ENCODE peak calls at places on chromosomes 3 and 15, in four cellular contexts. One of them, this sample, is unnamed.

GRCh38 chr15:93001881-93002280 is 87.1 kb downstream of the RGMA start:
- DNase-seq in K562: no peak
- DNase-seq in GM12878: no peak
- DNase-seq in HepG2: no peak
- DNase-seq in this sample: no peak

GRCh38 chr3:14772533-14773138 is 46.1 kb upstream of the FGD5 start:
- DNase-seq in HepG2: no peak
- DNase-seq in GM12878: no peak
- DNase-seq in K562: no peak
- DNase-seq in this sample: no peak

GRCh38 chr3:13653631-13654279 is 104.8 kb downstream of the FBLN2 start:
- DNase-seq in HepG2: no peak
- DNase-seq in K562: no peak
- DNase-seq in GM12878: no peak
- DNase-seq in this sample: no peak

GRCh38 chr15:49427369-49427768 is 4.3 kb downstream of the FGF7 start:
- DNase-seq in GM12878: no peak
- DNase-seq in HepG2: no peak
- DNase-seq in K562: no peak
- DNase-seq in this sample: no peak

GRCh38 chr3:160038862-160039562 is 50.4 kb downstream of the IL12A start:
- DNase-seq in HepG2: no peak
- DNase-seq in GM12878: no peak
- DNase-seq in K562: no peak
- DNase-seq in this sample: peak; percentile 16

GRCh38 chr3:175121225-175121624 is 262.1 kb downstream of the NAALADL2 start:
- DNase-seq in GM12878: no peak
- DNase-seq in HepG2: no peak
- DNase-seq in K562: no peak
- DNase-seq in this sample: no peak

GRCh38 chr3:119647177-119647576 is 13.2 kb downstream of the POPDC2 start:
- DNase-seq in HepG2: no peak
- DNase-seq in K562: no peak
- DNase-seq in GM12878: no peak
- DNase-seq in this sample: no peak

GRCh38 chr3:64400706-64401105 is 175.4 kb upstream of the PRICKLE2 start:
- DNase-seq in HepG2: no peak
- DNase-seq in GM12878: no peak
- DNase-seq in K562: no peak
- DNase-seq in this sample: no peak

GRCh38 chr15:93058128-93058527 is 30.9 kb downstream of the RGMA start:
- DNase-seq in K562: no peak
- DNase-seq in HepG2: no peak
- DNase-seq in GM12878: no peak
- DNase-seq in this sample: no peak

GRCh38 chr15:98150084-98150483 is 189.6 kb downstream of the ARRDC4 start:
- DNase-seq in K562: no peak
- DNase-seq in HepG2: no peak
- DNase-seq in GM12878: no peak
- DNase-seq in this sample: no peak

GRCh38 chr3:63042866-63043265 is 167.7 kb upstream of the CADPS start:
- DNase-seq in K562: no peak
- DNase-seq in GM12878: no peak
- DNase-seq in HepG2: no peak
- DNase-seq in this sample: no peak

GRCh38 chr3:56810912-56811544 is 9.3 kb upstream of the ARHGEF3 start:
- DNase-seq in K562: no peak
- DNase-seq in HepG2: no peak
- DNase-seq in GM12878: no peak
- DNase-seq in this sample: no peak

GRCh38 chr15:64732156-64732860 is 43.1 kb downstream of the RBPMS2 start:
- DNase-seq in K562: no peak
- DNase-seq in GM12878: peak; percentile 24
- DNase-seq in HepG2: peak; percentile 85
- DNase-seq in this sample: no peak

GRCh38 chr15:22960587-22960986 is 19.6 kb downstream of the CYFIP1 start:
- DNase-seq in GM12878: no peak
- DNase-seq in HepG2: no peak
- DNase-seq in K562: no peak
- DNase-seq in this sample: no peak

GRCh38 chr3:31615071-31615875 is 82.5 kb downstream of the STT3B start:
- DNase-seq in K562: no peak
- DNase-seq in HepG2: no peak
- DNase-seq in GM12878: no peak
- DNase-seq in this sample: no peak

GRCh38 chr3:115792206-115792955 is 169.1 kb downstream of the GAP43 start:
- DNase-seq in GM12878: no peak
- DNase-seq in K562: no peak
- DNase-seq in HepG2: peak; percentile 95
- DNase-seq in this sample: no peak

GRCh38 chr3:178318440-178318839 is 217.8 kb upstream of the KCNMB2 start:
- DNase-seq in K562: no peak
- DNase-seq in GM12878: no peak
- DNase-seq in HepG2: no peak
- DNase-seq in this sample: no peak

GRCh38 chr3:119579366-119580147 is at the start of gene ADPRH:
- DNase-seq in K562: peak; percentile 70
- DNase-seq in HepG2: no peak
- DNase-seq in GM12878: no peak
- DNase-seq in this sample: peak; percentile 49

GRCh38 chr3:1092771-1093170 is at the start of gene CNTN6:
- DNase-seq in HepG2: no peak
- DNase-seq in K562: no peak
- DNase-seq in GM12878: no peak
- DNase-seq in this sample: no peak

GRCh38 chr15:67181221-67181639 is 73.2 kb downstream of the AAGAB start:
- DNase-seq in HepG2: no peak
- DNase-seq in K562: no peak
- DNase-seq in GM12878: no peak
- DNase-seq in this sample: no peak

GRCh38 chr3:65497846-65498245 is 540.9 kb downstream of the MAGI1 start:
- DNase-seq in K562: no peak
- DNase-seq in HepG2: no peak
- DNase-seq in GM12878: no peak
- DNase-seq in this sample: no peak

GRCh38 chr3:188090626-188091309 is 63.2 kb upstream of the LPP start:
- DNase-seq in K562: no peak
- DNase-seq in GM12878: no peak
- DNase-seq in HepG2: no peak
- DNase-seq in this sample: no peak

GRCh38 chr15:29671308-29671981 is 150.8 kb downstream of the TJP1 start:
- DNase-seq in K562: no peak
- DNase-seq in HepG2: no peak
- DNase-seq in GM12878: no peak
- DNase-seq in this sample: no peak

GRCh38 chr3:43994594-43995077 is 247.1 kb upstream of the TOPAZ1 start:
- DNase-seq in GM12878: no peak
- DNase-seq in HepG2: no peak
- DNase-seq in K562: no peak
- DNase-seq in this sample: no peak

GRCh38 chr3:23712656-23713559 is 92.8 kb upstream of the UBE2E1 start:
- DNase-seq in K562: no peak
- DNase-seq in HepG2: no peak
- DNase-seq in GM12878: no peak
- DNase-seq in this sample: no peak

GRCh38 chr15:61118885-61119284 is 110.2 kb downstream of the RORA start:
- DNase-seq in K562: peak; percentile 45
- DNase-seq in GM12878: no peak
- DNase-seq in HepG2: no peak
- DNase-seq in this sample: peak; percentile 16

GRCh38 chr3:129123314-129124060 is 1.9 kb upstream of the RAB43 start:
- DNase-seq in GM12878: no peak
- DNase-seq in K562: no peak
- DNase-seq in HepG2: peak; percentile 84
- DNase-seq in this sample: no peak

GRCh38 chr15:45387379-45388007 is 9.1 kb upstream of the GATM start:
- DNase-seq in K562: no peak
- DNase-seq in GM12878: no peak
- DNase-seq in HepG2: peak; percentile 88
- DNase-seq in this sample: no peak

GRCh38 chr3:176663376-176663775 is 533.9 kb downstream of the TBL1XR1 start:
- DNase-seq in GM12878: no peak
- DNase-seq in HepG2: no peak
- DNase-seq in K562: no peak
- DNase-seq in this sample: no peak

GRCh38 chr15:100525894-100526512 is 2.7 kb downstream of the CERS3 start:
- DNase-seq in K562: no peak
- DNase-seq in HepG2: no peak
- DNase-seq in GM12878: no peak
- DNase-seq in this sample: no peak

GRCh38 chr3:16391936-16392536 is 121.5 kb downstream of the RFTN1 start:
- DNase-seq in GM12878: no peak
- DNase-seq in K562: no peak
- DNase-seq in HepG2: no peak
- DNase-seq in this sample: no peak

GRCh38 chr3:192514754-192515660 is 212.3 kb downstream of the FGF12 start:
- DNase-seq in GM12878: no peak
- DNase-seq in K562: no peak
- DNase-seq in HepG2: no peak
- DNase-seq in this sample: peak; percentile 35

GRCh38 chr15:85772668-85773067 is 22.1 kb downstream of the KLHL25 start:
- DNase-seq in K562: no peak
- DNase-seq in GM12878: no peak
- DNase-seq in HepG2: no peak
- DNase-seq in this sample: no peak

GRCh38 chr3:53715815-53716483 is 130.3 kb downstream of the CHDH start:
- DNase-seq in GM12878: no peak
- DNase-seq in K562: no peak
- DNase-seq in HepG2: no peak
- DNase-seq in this sample: no peak

GRCh38 chr3:59064276-59064675 is 14.5 kb upstream of the CFAP20DC start:
- DNase-seq in GM12878: no peak
- DNase-seq in K562: no peak
- DNase-seq in HepG2: no peak
- DNase-seq in this sample: no peak

GRCh38 chr3:8458711-8459110 is 42.9 kb upstream of the LMCD1 start:
- DNase-seq in K562: no peak
- DNase-seq in HepG2: no peak
- DNase-seq in GM12878: no peak
- DNase-seq in this sample: no peak
- TF ChIP-seq TARDBP in K562: no peak
- TF ChIP-seq TARDBP in HepG2: no peak
- TF ChIP-seq TARDBP in GM12878: no peak
- TF ChIP-seq TARDBP in this sample: no peak

GRCh38 chr15:31098953-31099740 is 2.4 kb downstream of the TRPM1 start:
- DNase-seq in HepG2: no peak
- DNase-seq in GM12878: no peak
- DNase-seq in K562: no peak
- DNase-seq in this sample: no peak

GRCh38 chr15:31100738-31101137 is 787 bp downstream of the TRPM1 start:
- DNase-seq in HepG2: no peak
- DNase-seq in GM12878: no peak
- DNase-seq in K562: no peak
- DNase-seq in this sample: no peak

GRCh38 chr15:31101262-31102048 is at the start of gene TRPM1:
- DNase-seq in HepG2: no peak
- DNase-seq in GM12878: no peak
- DNase-seq in K562: no peak
- DNase-seq in this sample: no peak

GRCh38 chr15:31096563-31096962 is 5.0 kb downstream of the TRPM1 start:
- DNase-seq in HepG2: no peak
- DNase-seq in GM12878: no peak
- DNase-seq in K562: no peak
- DNase-seq in this sample: no peak

GRCh38 chr15:31098491-31098917 is 3.0 kb downstream of the TRPM1 start:
- DNase-seq in GM12878: no peak
- DNase-seq in K562: no peak
- DNase-seq in HepG2: no peak
- DNase-seq in this sample: no peak
- TF ChIP-seq SP1 in GM12878: no peak
- TF ChIP-seq SP1 in K562: no peak
- TF ChIP-seq SP1 in HepG2: no peak
- TF ChIP-seq SP1 in this sample: no peak

DNA sequence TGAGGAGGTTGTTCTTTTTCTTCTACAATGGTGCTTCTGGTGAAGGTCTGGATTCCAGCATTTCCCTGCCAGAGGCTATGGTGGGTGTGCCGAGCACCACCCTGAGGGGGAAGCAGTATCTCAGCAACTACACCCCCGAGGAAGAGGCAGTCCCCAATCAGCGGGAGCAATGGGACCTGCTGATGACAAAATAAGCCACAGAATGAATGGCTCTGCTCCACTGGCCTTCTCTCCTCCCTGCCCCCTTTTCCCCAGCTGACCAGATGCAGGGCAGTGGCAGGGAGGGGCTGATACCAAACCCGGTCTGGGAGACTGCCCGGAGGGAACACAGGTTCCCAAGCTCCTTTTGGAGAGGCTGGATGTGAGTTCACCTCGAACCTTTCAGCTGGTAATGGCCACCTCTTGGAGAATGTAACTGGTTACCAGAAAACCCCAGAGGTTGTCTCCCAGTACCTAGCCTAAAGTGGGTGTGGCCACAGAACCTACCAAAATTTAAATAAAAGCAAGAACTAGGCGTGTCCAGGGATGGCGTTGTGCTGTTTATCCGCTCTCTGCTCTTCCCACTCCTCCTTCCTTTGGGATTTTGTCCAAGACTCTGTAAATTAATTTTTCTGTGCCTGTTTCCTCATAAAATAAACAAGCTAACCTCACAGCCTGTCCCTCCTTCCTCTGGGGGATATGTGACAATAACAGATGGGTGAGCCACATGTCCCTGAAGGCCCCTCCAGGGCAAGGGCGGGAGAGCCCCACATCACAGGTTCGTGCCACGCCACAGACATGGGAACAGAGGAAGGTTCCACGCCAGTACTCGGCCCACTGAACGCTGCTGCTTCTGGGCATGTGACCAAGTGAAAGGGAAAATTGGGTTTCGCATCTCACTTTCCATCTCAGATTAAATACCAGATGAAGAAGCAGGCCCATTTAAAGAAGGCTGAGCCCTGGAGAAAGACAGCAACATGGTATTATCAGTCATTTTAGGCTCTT is 35.1 kb upstream of the SPTBN5 start:
- DNase-seq in GM12878: peak; percentile 88
- DNase-seq in K562: no peak
- DNase-seq in HepG2: no peak
- DNase-seq in this sample: no peak
- TF ChIP-seq FOXK2 in GM12878: peak; percentile 67
- TF ChIP-seq FOXK2 in K562: no peak
- TF ChIP-seq FOXK2 in HepG2: no peak
- TF ChIP-seq FOXK2 in this sample: no peak

DNA sequence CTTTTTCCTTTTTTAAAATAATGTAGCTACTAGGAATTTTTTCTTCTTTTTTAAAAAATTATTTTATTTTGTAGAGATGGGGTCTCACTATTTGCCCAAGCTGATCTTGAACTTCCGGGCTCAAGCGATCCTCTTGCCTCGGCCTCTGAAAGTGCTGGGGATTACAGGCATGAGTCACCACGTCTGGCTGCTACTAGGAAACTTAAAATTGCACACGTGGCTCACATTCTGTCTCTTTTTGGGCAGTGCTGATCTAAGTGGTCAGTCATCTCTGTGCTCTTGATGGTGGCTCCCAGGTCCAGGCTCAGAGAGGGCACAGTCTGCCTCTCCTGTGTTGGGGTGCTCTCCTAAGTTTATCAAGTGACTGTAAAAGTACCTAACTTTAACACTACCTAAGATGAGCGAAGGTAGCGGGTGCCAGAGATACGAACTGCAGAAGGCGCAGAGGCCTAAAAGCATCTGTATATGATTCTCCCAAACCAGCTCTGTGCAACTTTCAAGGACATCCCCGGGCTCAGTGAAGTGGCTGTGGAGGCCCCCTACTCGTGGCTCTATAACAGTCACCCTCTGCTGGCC is 52.9 kb upstream of the SEC13 start:
- DNase-seq in K562: no peak
- DNase-seq in GM12878: no peak
- DNase-seq in HepG2: no peak
- DNase-seq in this sample: no peak
- TF ChIP-seq TARDBP in K562: no peak
- TF ChIP-seq TARDBP in GM12878: no peak
- TF ChIP-seq TARDBP in HepG2: no peak
- TF ChIP-seq TARDBP in this sample: no peak

This sample was measured in HEK293T.